ENCODE peak calls at places on chromosomes 16 and 17, in six cellular contexts. C is A549, G is upper lobe of left lung, Y is tibial nerve, R is heart left ventricle, E is A673. S is an unnamed sample.

GRCh38 chr17:62109378-62109902 is 44.4 kb upstream of the MED13 start:
- DNase-seq in C (peak; percentile 92), G (peak; percentile 67), Y (no peak), R (no peak), E (peak; percentile 86), S (peak; percentile 13)

GRCh38 chr17:55722742-55723487 is at the start of gene TMEM100:
- DNase-seq in C (no peak), G (no peak), Y (no peak), R (no peak), E (peak; percentile 91), S (no peak)

GRCh38 chr16:57889522-57889921 is 81.4 kb downstream of the CNGB1 start:
- DNase-seq in C (no peak), G (no peak), Y (no peak), R (no peak), E (no peak), S (no peak)

GRCh38 chr16:87895641-87896141 is 26.4 kb upstream of the SLC7A5 start:
- DNase-seq in C (no peak), G (peak; percentile 61), Y (no peak), R (no peak), E (no peak), S (peak; percentile 48)

GRCh38 chr17:40344321-40345160 is 20.0 kb downstream of the GJD3 start:
- DNase-seq in C (no peak), G (no peak), Y (no peak), R (no peak), E (no peak), S (no peak)

GRCh38 chr16:67504190-67505021 is 21.1 kb upstream of the AGRP start:
- DNase-seq in C (no peak), G (peak; percentile 78), Y (no peak), R (peak; percentile 50), E (no peak), S (peak; percentile 17)

GRCh38 chr17:18315498-18316360 is 636 bp downstream of the SMCR8 start:
- DNase-seq in C (no peak), G (peak; percentile 29), Y (no peak), R (no peak), E (no peak), S (peak; percentile 13)

GRCh38 chr16:1746693-1747195 is 24.6 kb downstream of the NME3 start:
- DNase-seq in C (no peak), G (no peak), Y (no peak), R (no peak), E (no peak), S (no peak)

GRCh38 chr16:54282202-54282922 is 4.2 kb downstream of the IRX3 start:
- DNase-seq in C (peak; percentile 77), G (peak; percentile 81), Y (no peak), R (peak; percentile 65), E (peak; percentile 60), S (no peak)

GRCh38 chr16:31074814-31075183 is 577 bp downstream of the ZNF646 start:
- DNase-seq in C (no peak), G (no peak), Y (no peak), R (no peak), E (no peak), S (no peak)

GRCh38 chr17:74778960-74779359 is 2.8 kb upstream of the NAT9 start:
- DNase-seq in C (no peak), G (no peak), Y (no peak), R (no peak), E (no peak), S (no peak)

GRCh38 chr16:64983226-64983625 is 138.6 kb downstream of the CDH11 start:
- DNase-seq in C (no peak), G (no peak), Y (no peak), R (no peak), E (no peak), S (no peak)

GRCh38 chr17:4509402-4509801 is 10.7 kb downstream of the SPNS2 start:
- DNase-seq in C (no peak), G (peak; percentile 64), Y (no peak), R (no peak), E (no peak), S (no peak)

GRCh38 chr17:16343569-16343968 is 9.7 kb downstream of the CENPV start:
- DNase-seq in C (no peak), G (no peak), Y (no peak), R (no peak), E (no peak), S (no peak)

GRCh38 chr17:16342979-16343378 is 10.3 kb downstream of the CENPV start:
- DNase-seq in C (no peak), G (no peak), Y (no peak), R (no peak), E (no peak), S (no peak)

GRCh38 chr17:16338391-16338790 is 14.9 kb downstream of the CENPV start:
- DNase-seq in C (no peak), G (no peak), Y (no peak), R (no peak), E (no peak), S (no peak)

DNA sequence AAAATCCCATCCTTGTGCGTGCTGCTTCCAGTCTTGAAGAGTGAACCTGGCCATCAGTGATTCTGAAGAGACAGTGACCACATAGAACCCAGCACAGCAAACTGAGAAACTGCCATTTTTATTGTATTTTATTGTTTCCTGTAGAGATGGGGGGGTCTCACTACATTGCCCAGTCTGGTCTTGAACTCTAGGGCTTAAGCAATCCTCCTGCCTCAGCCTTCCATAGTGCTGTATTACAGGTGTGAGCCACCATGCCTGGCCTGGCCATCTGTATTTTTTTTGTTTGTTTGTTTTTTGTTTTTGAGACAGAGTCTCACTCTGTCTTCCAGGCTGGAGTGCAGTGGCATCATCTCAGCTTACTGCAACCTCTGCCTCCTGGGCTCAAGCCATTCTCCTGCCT is 13.9 kb downstream of the CENPV start:
- DNase-seq in C (no peak), G (no peak), Y (no peak), R (no peak), E (no peak), S (no peak)
- H3K9me3 ChIP-seq in C (peaks cover 7% of the 10 kb centered on the region), G (no peaks in the 10 kb centered on the region), Y (no peaks in the 10 kb centered on the region), R (no peaks in the 10 kb centered on the region), E (no peaks in the 10 kb centered on the region), S (no peaks in the 10 kb centered on the region)

GRCh38 chr16:13143551-13143950 is 242.2 kb downstream of the SHISA9 start:
- DNase-seq in C (no peak), G (no peak), Y (no peak), R (no peak), E (no peak), S (no peak)
- H3K27ac ChIP-seq in C (no peak overlapping the region), G (no peak overlapping the region), Y (no peak overlapping the region), R (no peak overlapping the region), E (no peak overlapping the region), S (no peak overlapping the region)

DNA sequence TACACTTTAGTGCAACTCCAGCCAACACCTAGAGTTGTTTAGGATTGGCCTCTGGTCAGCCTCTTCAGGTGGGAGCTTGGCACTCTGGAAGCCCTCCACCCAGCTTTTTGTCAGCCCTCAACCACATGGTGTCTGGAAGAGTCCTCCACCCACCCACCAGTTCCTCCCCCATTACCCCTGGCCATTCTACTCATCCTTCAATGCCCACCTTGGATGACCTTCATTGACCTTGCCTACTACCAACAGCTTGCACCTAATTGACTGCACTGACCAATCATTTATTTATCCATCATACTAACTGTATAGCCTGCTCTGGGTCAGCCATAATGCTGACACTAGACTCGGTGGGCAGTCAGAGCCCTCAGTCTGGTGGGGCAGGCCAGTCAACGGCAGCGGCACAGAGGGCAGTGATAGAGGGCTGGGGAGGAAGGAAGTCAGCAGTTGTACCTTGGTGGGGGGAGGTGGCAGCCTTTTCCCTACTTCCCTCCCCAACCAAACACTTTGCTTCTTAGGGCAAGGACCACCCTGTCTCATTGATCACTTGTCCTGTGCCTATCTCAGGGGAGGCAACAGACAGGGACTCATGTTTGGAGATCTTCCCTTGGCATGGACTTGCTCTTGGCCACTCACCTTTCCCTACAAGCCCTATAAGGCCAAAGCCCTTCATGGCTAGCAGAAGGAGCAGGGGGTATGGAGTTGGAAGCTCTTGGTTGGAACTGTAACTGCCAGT is 29.3 kb downstream of the SLC13A5 start:
- DNase-seq in C (no peak), G (no peak), Y (no peak), R (no peak), E (no peak), S (no peak)
- H3K9me3 ChIP-seq in C (no peaks in the 10 kb centered on the region), G (no peaks in the 10 kb centered on the region), Y (no peaks in the 10 kb centered on the region), R (no peaks in the 10 kb centered on the region), E (no peaks in the 10 kb centered on the region), S (no peaks in the 10 kb centered on the region)

GRCh38 chr17:16345565-16345964 is 7.7 kb downstream of the CENPV start:
- DNase-seq in C (no peak), G (no peak), Y (no peak), R (no peak), E (no peak), S (no peak)

DNA sequence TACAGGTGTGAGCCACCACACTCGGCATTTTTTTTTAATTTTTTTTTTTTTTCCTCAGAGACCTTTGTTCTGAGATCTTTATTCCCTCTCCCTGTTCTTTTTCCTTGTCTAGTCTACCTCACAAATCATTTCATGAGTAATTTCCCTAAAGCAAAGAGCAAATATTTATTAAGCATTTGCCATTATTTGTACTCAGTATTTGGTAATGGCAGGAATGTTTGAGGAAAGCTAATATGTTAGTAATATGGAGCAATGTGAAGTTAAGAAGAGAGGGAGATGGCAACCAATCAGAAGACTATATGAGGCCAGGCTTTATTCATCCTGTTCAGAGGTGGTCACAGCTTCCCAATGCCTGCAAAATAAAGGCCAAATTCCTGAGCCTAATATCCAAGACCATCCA is 13.3 kb downstream of the CENPV start:
- DNase-seq in C (no peak), G (no peak), Y (no peak), R (no peak), E (no peak), S (no peak)
- H3K27ac ChIP-seq in C (no peak overlapping the region), G (no peak overlapping the region), Y (no peak overlapping the region), R (no peak overlapping the region), E (no peak overlapping the region), S (no peak overlapping the region)

GRCh38 chr16:35931722-35932121 is 2472.3 kb downstream of the TP53TG3F start:
- DNase-seq in C (no peak), G (no peak), Y (no peak), R (no peak), E (no peak), S (no peak)
- H3K9me3 ChIP-seq in C (peaks cover 4% of the 10 kb centered on the region), G (peaks cover 36% of the 10 kb centered on the region), Y (no peaks in the 10 kb centered on the region), R (peaks cover 64% of the 10 kb centered on the region), E (peaks cover 79% of the 10 kb centered on the region), S (peaks cover 28% of the 10 kb centered on the region)

DNA sequence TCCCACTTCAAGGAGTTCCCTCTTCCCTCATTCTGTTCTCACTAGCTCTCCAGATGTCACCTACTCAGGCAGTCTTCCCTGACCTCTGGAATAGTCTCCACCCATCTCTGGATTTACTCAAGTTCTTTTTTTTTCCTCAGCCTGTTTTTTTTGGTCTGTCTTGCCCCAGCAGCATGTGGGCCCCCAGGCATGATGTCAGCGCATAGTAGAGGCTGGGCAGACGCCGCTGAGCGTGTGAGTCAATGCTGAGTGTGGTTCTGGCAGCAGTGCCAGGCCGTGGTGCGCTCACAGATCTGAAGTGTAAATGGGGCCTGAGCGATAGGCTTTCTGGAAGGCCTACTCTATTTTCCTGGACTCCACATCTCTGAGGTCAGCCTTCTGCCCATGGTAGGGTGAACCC is 2.7 kb upstream of the KCNJ18 start:
- DNase-seq in C (peak; percentile 21), G (no peak), Y (no peak), R (no peak), E (no peak), S (no peak)
- H3K27ac ChIP-seq in C (no peak overlapping the region), G (no peak overlapping the region), Y (no peak overlapping the region), R (no peak overlapping the region), E (no peak overlapping the region), S (no peak overlapping the region)

GRCh38 chr16:35377142-35377541 is 1917.7 kb downstream of the TP53TG3F start:
- DNase-seq in C (no peak), G (no peak), Y (no peak), R (no peak), E (no peak), S (no peak)
- H3K9me3 ChIP-seq in C (no peaks in the 10 kb centered on the region), G (no peaks in the 10 kb centered on the region), Y (no peaks in the 10 kb centered on the region), R (no peaks in the 10 kb centered on the region), E (peaks cover 30% of the 10 kb centered on the region), S (no peaks in the 10 kb centered on the region)

S was measured in CD4-positive, alpha-beta T cell.